ENCODE peak calls at places on chromosome 3, in ten cellular contexts. V is GM12878; N is NT2/D1; L is fibroblast of pulmonary artery; B is stimulated activated CD4-positive, alpha-beta T cell treated with anti-CD3 and anti-CD28 coated beads, Interleukin-12 subunit alpha, Interleukin-12 subunit beta, amount 100 ng/mL, for 48 hours; D is aorta; T is glutamatergic neuron; K is stimulated activated CD8-positive, alpha-beta memory T cell treated with anti-CD3 and anti-CD28 coated beads, Interleukin-12 subunit alpha, Interleukin-12 subunit beta, amount 100 ng/mL, for 4 hours; F is A549; Y is body of pancreas. Z is an unnamed sample.

GRCh38 chr3:62101488-62101887 is 271.9 kb downstream of the FEZF2 start:
- DNase-seq in F (no peak), B (no peak), V (no peak), N (no peak), Y (no peak), D (no peak), T (no peak), L (no peak), K (no peak), Z (no peak)

GRCh38 chr3:5010706-5011554 is 31.7 kb downstream of the BHLHE40 start:
- DNase-seq in K (no peak), D (no peak), V (no peak), T (no peak), Y (no peak), F (no peak), L (no peak), B (no peak), N (no peak), Z (peak; percentile 61)

GRCh38 chr3:178669046-178669445 is 132.8 kb downstream of the KCNMB2 start:
- DNase-seq in V (no peak), L (no peak), N (no peak), Y (no peak), D (no peak), B (no peak), K (no peak), F (no peak), T (no peak), Z (no peak)

GRCh38 chr3:196666001-196666867 is 26.7 kb downstream of the NRROS start:
- DNase-seq in L (peak; percentile 73), B (no peak), K (no peak), V (no peak), D (no peak), Y (no peak), N (peak; percentile 83), F (no peak), T (peak; percentile 78), Z (no peak)

GRCh38 chr3:154758109-154758868 is 321.8 kb upstream of the MME start:
- DNase-seq in T (no peak), V (no peak), F (peak; percentile 4), N (no peak), B (no peak), Y (no peak), K (no peak), D (no peak), L (peak; percentile 62), Z (no peak)

GRCh38 chr3:140117111-140117526 is 182.1 kb downstream of the CLSTN2 start:
- DNase-seq in B (no peak), T (no peak), V (no peak), Y (no peak), N (no peak), F (no peak), D (no peak), L (no peak), K (no peak), Z (no peak)

GRCh38 chr3:100969557-100969916 is 23.7 kb downstream of the ABI3BP start:
- DNase-seq in L (no peak), B (no peak), T (no peak), Y (no peak), K (no peak), D (no peak), N (no peak), F (no peak), V (no peak), Z (no peak)

GRCh38 chr3:150349314-150350097 is 58.6 kb upstream of the TSC22D2 start:
- DNase-seq in D (peak; percentile 82), V (no peak), F (no peak), T (no peak), Y (no peak), B (no peak), N (no peak), L (no peak), K (no peak), Z (no peak)

GRCh38 chr3:186882881-186883685 is 40.6 kb downstream of the ADIPOQ start:
- DNase-seq in V (no peak), D (no peak), Y (no peak), F (peak; percentile 46), K (no peak), N (no peak), T (no peak), B (peak; percentile 53), L (peak; percentile 89), Z (no peak)